ENCODE peak calls at places on chromosomes 4 and X, in six cellular contexts. L, V, Z, Y, X and J are unnamed samples.

GRCh38 chr4:187157380-187157958 is 433.8 kb upstream of the FAT1 start:
- DNase-seq in L (no peak), V (no peak), Z (no peak), Y (no peak), X (no peak), J (no peak)

GRCh38 chr4:65669008-65669971 is 999 bp downstream of the EPHA5 start:
- DNase-seq in L (peak), V (no peak), Z (no peak), Y (peak), X (peak), J (no peak)

GRCh38 chr4:48578132-48578964 is 88.3 kb downstream of the ZAR1 start:
- DNase-seq in L (peak), V (no peak), Z (peak), Y (no peak), X (no peak), J (peak)

GRCh38 chr4:153333874-153334273 is 10.6 kb upstream of the MND1 start:
- DNase-seq in L (peak), V (no peak), Z (no peak), Y (no peak), X (no peak), J (no peak)

GRCh38 chr4:124936427-124936826 is 223.9 kb upstream of the ANKRD50 start:
- DNase-seq in L (peak), V (no peak), Z (peak), Y (no peak), X (no peak), J (no peak)

GRCh38 chrX:3699841-3700381 is 13.5 kb downstream of the PRKX start:
- DNase-seq in L (peak), V (no peak), Z (no peak), Y (no peak), X (no peak), J (no peak)

GRCh38 chr4:59612235-59612634 is 1587.9 kb upstream of the ADGRL3 start:
- DNase-seq in L (peak), V (no peak), Z (peak), Y (no peak), X (no peak), J (no peak)

GRCh38 chr4:101238706-101239105 is 108.6 kb downstream of the PPP3CA start:
- DNase-seq in L (peak), V (no peak), Z (peak), Y (no peak), X (no peak), J (peak)

GRCh38 chrX:84188320-84188834 is 378 bp upstream of the RPS6KA6 start:
- DNase-seq in L (peak), V (no peak), Z (peak), Y (peak), X (peak), J (peak)

GRCh38 chr4:87017580-87018061 is 82.8 kb downstream of the AFF1 start:
- DNase-seq in L (peak), V (no peak), Z (peak), Y (no peak), X (no peak), J (no peak)

GRCh38 chrX:6460893-6461490 is 73.9 kb downstream of the VCX3A start:
- DNase-seq in L (no peak), V (no peak), Z (no peak), Y (no peak), X (no peak), J (no peak)